ENCODE peak calls at places on chromosomes 3 and 15, in eight cellular contexts. R, G, W, P, A, F, H and U are unnamed samples. For H3K4me1, the result is how much of the 10 kb centered on the place peaks cover.

GRCh38 chr3:100927775-100928174 is 65.4 kb downstream of the ABI3BP start:
- DNase-seq in R (no peak), G (no peak), W (no peak), P (no peak), A (peak), F (no peak), H (no peak), U (no peak)

GRCh38 chr3:101548527-101549105 is 13.1 kb upstream of the TRMT10C start:
- DNase-seq in R (no peak), G (no peak), W (no peak), P (no peak), A (no peak), F (no peak), H (no peak), U (no peak)

GRCh38 chr3:64977308-64978100 is 289.7 kb upstream of the ADAMTS9 start:
- DNase-seq in R (no peak), G (no peak), W (peak), P (no peak), A (peak), F (no peak), H (no peak), U (no peak)

GRCh38 chr3:162166543-162166942 is 669.9 kb downstream of the OTOL1 start:
- DNase-seq in R (no peak), G (no peak), W (no peak), P (no peak), A (peak), F (no peak), H (no peak), U (no peak)

GRCh38 chr3:138097192-138097829 is 18.1 kb downstream of the DZIP1L start:
- DNase-seq in R (no peak), G (peak), W (peak), P (peak), A (no peak), F (no peak), H (no peak), U (no peak)

GRCh38 chr3:137263982-137264777 is 306.4 kb downstream of the IL20RB start:
- DNase-seq in R (no peak), G (no peak), W (no peak), P (no peak), A (no peak), F (peak), H (no peak), U (no peak)

GRCh38 chr3:66998899-66999235 is 760 bp downstream of the KBTBD8 start:
- DNase-seq in R (no peak), G (no peak), W (no peak), P (no peak), A (no peak), F (no peak), H (no peak), U (no peak)

GRCh38 chr3:112010631-112011030 is 11.9 kb downstream of the TAGLN3 start:
- DNase-seq in R (no peak), G (no peak), W (no peak), P (no peak), A (peak), F (no peak), H (no peak), U (no peak)

GRCh38 chr3:73188707-73189106 is 127.2 kb downstream of the EBLN2 start:
- DNase-seq in R (no peak), G (no peak), W (no peak), P (no peak), A (no peak), F (no peak), H (no peak), U (no peak)

GRCh38 chr15:74202461-74203401 is at the start of gene STRA6:
- DNase-seq in R (no peak), G (peak), W (peak), P (peak), A (no peak), F (no peak), H (no peak), U (no peak)

GRCh38 chr15:52652984-52653383 is 26.2 kb downstream of the ATOSA start:
- DNase-seq in R (no peak), G (peak), W (no peak), P (no peak), A (peak), F (no peak), H (no peak), U (no peak)

GRCh38 chr15:52651114-52651513 is 28.1 kb downstream of the ATOSA start:
- DNase-seq in R (no peak), G (no peak), W (no peak), P (no peak), A (no peak), F (no peak), H (no peak), U (no peak)

GRCh38 chr15:52651868-52652267 is 27.3 kb downstream of the ATOSA start:
- DNase-seq in R (peak), G (peak), W (peak), P (no peak), A (peak), F (peak), H (peak), U (peak)

GRCh38 chr15:52653451-52653964 is 25.7 kb downstream of the ATOSA start:
- DNase-seq in R (no peak), G (peak), W (peak), P (no peak), A (peak), F (no peak), H (no peak), U (no peak)

GRCh38 chr15:52652286-52652685 is 26.9 kb downstream of the ATOSA start:
- DNase-seq in R (no peak), G (no peak), W (no peak), P (no peak), A (no peak), F (no peak), H (no peak), U (no peak)
- H3K4me1 ChIP-seq in R (under half), G (under half), W (under half), P (under half), A (under half), F (under half), H (under half), U (under half)

DNA sequence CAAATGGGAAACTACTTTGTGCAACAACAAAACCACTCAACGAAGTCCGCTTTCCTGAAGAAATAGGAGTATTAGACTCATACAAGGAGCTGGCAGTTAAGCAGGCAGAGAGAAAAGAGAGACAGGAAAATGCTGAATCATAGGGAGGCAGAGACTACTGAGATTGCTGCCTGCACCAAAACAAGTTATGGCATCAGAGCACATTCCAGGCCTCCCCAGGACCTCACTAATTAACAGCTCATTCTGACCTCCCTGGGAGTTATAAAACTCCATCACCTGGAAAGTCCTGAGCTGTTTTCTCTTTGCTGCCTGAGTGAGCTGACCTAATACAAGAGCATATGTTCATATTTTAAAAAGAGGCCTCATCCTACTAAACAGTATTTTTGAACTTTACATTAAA is 741.0 kb downstream of the MCTP2 start:
- DNase-seq in R (no peak), G (no peak), W (peak), P (no peak), A (no peak), F (no peak), H (no peak), U (no peak)
- H3K27ac ChIP-seq in R (no peak), G (no peak), W (no peak), P (no peak), A (no peak), F (no peak), H (no peak), U (no peak)

DNA sequence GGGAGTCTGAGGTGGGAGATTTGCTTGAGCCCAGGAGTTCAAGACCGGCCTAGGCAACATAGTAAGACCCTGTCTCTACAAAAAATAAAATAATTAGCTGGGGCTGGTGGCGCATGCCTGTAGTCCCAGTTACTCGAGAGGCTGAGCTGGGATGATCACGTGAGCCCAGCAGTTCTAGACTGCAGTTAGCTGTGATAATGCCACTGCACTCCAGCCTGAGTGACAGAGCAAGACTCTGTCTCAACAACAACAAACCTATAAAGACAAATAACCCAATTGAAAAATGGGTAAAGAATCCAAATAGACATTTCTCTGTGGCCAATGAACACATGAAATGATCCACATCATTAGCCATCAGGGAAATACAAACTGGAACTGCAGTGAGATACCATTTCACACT is 1.1 kb upstream of the RPL32 start:
- DNase-seq in R (no peak), G (no peak), W (no peak), P (no peak), A (no peak), F (no peak), H (no peak), U (no peak)
- H3K4me1 ChIP-seq in R (under half), G (under half), W (under half), P (under half), A (under half), F (under half), H (under half), U (under half)

DNA sequence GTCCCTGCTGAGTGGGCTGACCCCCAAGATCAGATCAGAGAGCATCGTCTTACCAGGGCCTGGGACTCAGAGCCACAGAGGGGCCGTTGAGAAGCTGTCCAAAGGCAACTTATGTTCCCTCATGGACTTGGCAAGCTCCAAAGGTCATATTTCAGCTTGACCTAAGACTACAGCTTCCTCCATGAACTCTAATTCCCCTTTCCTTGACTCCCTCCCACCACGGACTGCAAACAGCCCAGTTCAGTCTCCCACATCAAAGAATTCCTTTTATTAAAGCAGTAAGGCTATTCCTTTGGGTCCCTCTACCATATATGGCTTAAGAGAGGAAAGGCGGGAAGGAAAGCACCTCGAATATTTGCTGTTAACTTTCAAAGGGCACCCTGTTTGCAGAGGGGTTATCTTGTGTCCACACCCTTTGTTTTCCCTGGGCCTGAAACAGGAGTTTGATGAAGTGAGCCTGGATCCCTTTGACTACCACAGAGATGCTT is 146.1 kb upstream of the THBS1 start:
- DNase-seq in R (no peak), G (no peak), W (peak), P (no peak), A (no peak), F (peak), H (no peak), U (no peak)
- H3K27ac ChIP-seq in R (no peak), G (no peak), W (peak), P (no peak), A (peak), F (peak), H (no peak), U (no peak)

DNA sequence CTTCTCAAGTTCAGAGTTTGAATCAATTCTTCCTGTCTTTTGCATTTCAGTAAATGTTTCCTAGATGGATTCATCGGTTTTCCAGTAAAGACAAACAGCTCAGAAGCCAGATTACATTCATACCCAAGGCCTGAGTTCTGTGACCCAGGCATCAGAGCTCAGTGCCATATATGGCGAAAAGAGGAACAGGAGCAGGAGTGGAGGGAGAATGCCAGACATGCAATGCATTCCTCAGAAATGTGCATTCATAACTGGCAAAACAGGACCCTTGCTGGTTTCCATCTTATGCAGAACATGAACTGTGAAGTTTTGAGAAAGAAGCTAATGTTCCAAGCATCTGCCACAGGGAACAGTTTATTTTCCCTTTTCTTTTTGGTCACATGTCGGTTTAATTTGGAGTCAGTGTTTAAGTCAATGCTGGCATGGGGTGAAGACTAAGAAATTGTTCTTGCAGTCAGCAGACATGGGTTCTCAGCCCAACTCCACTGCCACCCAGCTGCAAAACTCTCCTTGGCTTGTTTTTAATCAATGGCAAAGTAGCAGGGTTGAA is 116.5 kb downstream of the LPP start:
- DNase-seq in R (no peak), G (no peak), W (no peak), P (no peak), A (peak), F (no peak), H (no peak), U (no peak)
- H3K4me1 ChIP-seq in R (under half), G (under half), W (under half), P (under half), A (under half), F (half or more), H (under half), U (under half)

GRCh38 chr15:68815598-68815997 is 5.1 kb downstream of the ANP32A start:
- DNase-seq in R (no peak), G (no peak), W (no peak), P (no peak), A (no peak), F (no peak), H (no peak), U (no peak)

GRCh38 chr15:68814596-68814995 is 6.1 kb downstream of the ANP32A start:
- DNase-seq in R (no peak), G (no peak), W (no peak), P (no peak), A (no peak), F (no peak), H (no peak), U (no peak)

GRCh38 chr15:68817304-68818087 is 3.2 kb downstream of the ANP32A start:
- DNase-seq in R (peak), G (peak), W (peak), P (peak), A (peak), F (peak), H (peak), U (peak)

GRCh38 chr15:68816795-68817303 is 3.8 kb downstream of the ANP32A start:
- DNase-seq in R (no peak), G (no peak), W (no peak), P (peak), A (no peak), F (no peak), H (no peak), U (no peak)

DNA sequence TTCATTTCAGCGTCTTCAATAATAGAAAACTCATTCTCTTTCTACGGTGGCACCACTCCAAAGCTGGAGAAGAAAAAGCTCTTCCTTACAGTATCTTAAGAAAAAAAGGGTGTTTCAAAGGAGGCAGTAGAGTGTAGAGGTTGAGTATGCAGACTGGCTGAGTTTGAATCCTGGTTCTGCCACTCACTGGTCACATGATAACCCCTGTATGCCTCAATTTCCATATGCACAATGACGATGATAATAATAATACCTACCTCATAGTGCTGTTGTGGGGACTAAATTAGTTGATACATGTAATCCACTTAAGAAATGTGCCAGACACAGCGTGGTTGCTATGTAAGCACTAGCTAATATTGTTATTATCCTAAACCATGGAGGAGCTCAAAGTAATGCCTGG is 4.5 kb downstream of the ANP32A start:
- DNase-seq in R (no peak), G (no peak), W (no peak), P (no peak), A (no peak), F (no peak), H (no peak), U (no peak)
- H3K27ac ChIP-seq in R (no peak), G (peak), W (no peak), P (no peak), A (no peak), F (peak), H (peak), U (peak)

GRCh38 chr3:127750226-127751031 is 71.9 kb downstream of the MGLL start:
- DNase-seq in R (no peak), G (no peak), W (no peak), P (no peak), A (peak), F (no peak), H (no peak), U (no peak)
- H3K4me1 ChIP-seq in R (under half), G (under half), W (under half), P (under half), A (under half), F (half or more), H (under half), U (under half)

GRCh38 chr3:124636863-124637296 is 93.4 kb upstream of the UMPS start:
- DNase-seq in R (no peak), G (no peak), W (no peak), P (no peak), A (no peak), F (no peak), H (no peak), U (no peak)
- H3K27ac ChIP-seq in R (no peak), G (no peak), W (no peak), P (no peak), A (no peak), F (no peak), H (no peak), U (no peak)

DNA sequence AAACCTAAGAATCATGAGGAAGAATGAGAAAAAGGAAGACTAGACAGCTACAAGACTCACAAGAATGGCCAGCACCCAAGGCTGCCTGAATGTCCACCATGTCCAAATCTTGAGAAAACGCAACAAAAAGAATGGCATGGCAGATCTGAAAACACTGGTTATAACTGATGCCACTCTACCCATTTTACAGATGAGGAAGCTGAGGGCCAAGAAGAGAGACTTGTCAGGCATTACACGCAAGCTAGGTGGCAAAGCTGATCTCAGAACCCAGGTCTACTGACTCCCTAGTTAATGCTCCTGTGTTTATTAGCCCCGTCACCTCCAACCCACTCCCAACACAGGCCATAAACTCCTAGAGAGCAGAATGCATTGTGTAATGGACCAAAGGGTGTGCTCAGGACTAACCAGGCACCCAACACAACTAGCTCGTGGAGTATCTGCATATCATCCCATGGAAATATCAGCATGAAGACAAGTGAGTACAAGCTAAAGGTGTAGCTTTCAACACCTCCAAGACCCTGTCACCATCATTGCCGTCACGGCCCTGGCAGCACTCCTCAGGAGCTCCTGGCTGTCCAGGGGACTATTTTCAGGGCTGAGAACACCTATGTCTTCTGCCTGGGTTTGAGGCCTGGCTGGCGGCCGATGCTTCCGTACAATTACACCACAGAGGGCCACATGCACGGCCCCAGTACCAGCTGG is 111.7 kb downstream of the XXYLT1 start:
- DNase-seq in R (no peak), G (no peak), W (no peak), P (no peak), A (no peak), F (peak), H (no peak), U (no peak)
- H3K4me1 ChIP-seq in R (under half), G (half or more), W (under half), P (under half), A (under half), F (under half), H (under half), U (half or more)